ENCODE peak calls at places on chromosomes 16 and 17, in nine cellular contexts. P is small intestine; V is EH; C is activated CD8-positive, alpha-beta memory T cell treated with anti-CD3 and anti-CD28 coated beads for 1 hour; S is dermis microvascular lymphatic vessel endothelial cell; J is PC-9; D is activated T-helper 1 cell treated with anti-CD3 and anti-CD28 coated beads, Interleukin-12 subunit alpha, Interleukin-12 subunit beta, Interleukin-2, Interleukin-4 antibody, amounts not matched to agents 30 ng/mL and 10 ng/mL and 1 ng/mL, durations not matched to agents 14 hours and 24 hours and 36 hours; M is HuH-7; H is ovary. R is an unnamed sample.

GRCh38 chr17:12959441-12959840 is 58.4 kb downstream of the ELAC2 start:
- DNase-seq in M (no peak), P (no peak), V (peak; percentile 63), H (no peak), C (no peak), J (no peak), S (no peak), D (no peak), R (no peak)

GRCh38 chr17:55056530-55056929 is 88.0 kb downstream of the STXBP4 start:
- DNase-seq in M (no peak), H (no peak), J (peak; percentile 70), V (no peak), S (peak; percentile 18), P (peak; percentile 31), D (no peak), C (no peak), R (no peak)

GRCh38 chr16:50902457-50902856 is 160.6 kb downstream of the CYLD start:
- DNase-seq in S (no peak), H (no peak), J (no peak), P (no peak), V (no peak), D (no peak), M (no peak), C (no peak), R (no peak)

GRCh38 chr17:5868916-5869475 is 201.2 kb upstream of the WSCD1 start:
- DNase-seq in H (no peak), C (no peak), P (no peak), M (no peak), J (no peak), S (no peak), V (no peak), D (no peak), R (no peak)

GRCh38 chr17:79960788-79961522 is 74.7 kb downstream of the TBC1D16 start:
- DNase-seq in V (peak; percentile 68), M (no peak), S (peak; percentile 54), H (no peak), D (no peak), P (no peak), C (no peak), J (no peak), R (no peak)

GRCh38 chr16:12553191-12553590 is 250.5 kb downstream of the CPPED1 start:
- DNase-seq in M (no peak), J (no peak), C (no peak), P (no peak), H (no peak), V (no peak), S (no peak), D (no peak), R (no peak)

GRCh38 chr17:75110307-75110937 is 653 bp downstream of the ARMC7 start:
- DNase-seq in D (no peak), C (no peak), P (peak; percentile 51), S (no peak), M (no peak), V (peak; percentile 29), J (peak; percentile 57), H (no peak), R (no peak)

GRCh38 chr17:69523252-69523861 is 108.9 kb downstream of the MAP2K6 start:
- DNase-seq in C (no peak), S (peak; percentile 52), P (peak; percentile 76), V (peak; percentile 40), J (no peak), M (peak; percentile 48), D (no peak), H (no peak), R (peak; percentile 63)

GRCh38 chr16:3655791-3656490 is 1.4 kb downstream of the DNASE1 start:
- DNase-seq in S (no peak), V (no peak), M (no peak), C (no peak), D (no peak), H (no peak), J (no peak), P (peak; percentile 91), R (no peak)

GRCh38 chr17:50149425-50150353 is 788 bp downstream of the PPP1R9B start:
- DNase-seq in S (no peak), C (no peak), H (no peak), M (peak; percentile 58), J (no peak), P (peak; percentile 73), V (peak; percentile 67), D (peak; percentile 45), R (peak; percentile 86)

GRCh38 chr16:20673882-20674683 is 23.4 kb downstream of the ACSM1 start:
- DNase-seq in H (no peak), S (no peak), M (no peak), C (no peak), V (no peak), D (no peak), P (no peak), J (peak; percentile 75), R (no peak)

GRCh38 chr17:46035112-46035818 is 36.2 kb downstream of the STH start:
- DNase-seq in V (no peak), M (no peak), C (no peak), J (peak; percentile 11), D (peak; percentile 11), H (no peak), P (no peak), S (peak; percentile 22), R (no peak)

GRCh38 chr17:18028684-18029540 is 10.1 kb downstream of the ATPAF2 start:
- DNase-seq in P (no peak), D (no peak), V (no peak), S (no peak), H (no peak), J (no peak), M (no peak), C (no peak), R (no peak)

GRCh38 chr17:76083536-76083935 is 4.6 kb downstream of the ZACN start:
- DNase-seq in J (no peak), D (no peak), C (no peak), H (no peak), M (no peak), S (no peak), P (no peak), V (no peak), R (no peak)

GRCh38 chr17:10635290-10635689 is 21.8 kb downstream of the MYH3 start:
- DNase-seq in M (no peak), D (no peak), S (no peak), P (no peak), H (no peak), J (no peak), C (no peak), V (no peak), R (no peak)

GRCh38 chr17:45334231-45334630 is 17.4 kb upstream of the MAP3K14 start:
- DNase-seq in J (no peak), P (peak; percentile 27), H (peak; percentile 5), M (no peak), S (no peak), D (no peak), C (no peak), V (no peak), R (no peak)

GRCh38 chr17:307295-307691 is 45.3 kb downstream of the RPH3AL start:
- DNase-seq in C (no peak), D (no peak), P (no peak), M (no peak), S (no peak), V (no peak), J (no peak), H (no peak), R (no peak)

GRCh38 chr17:16258916-16259315 is 41.9 kb downstream of the PIGL start:
- DNase-seq in M (no peak), H (no peak), J (no peak), P (no peak), C (no peak), S (no peak), V (no peak), D (no peak), R (no peak)

GRCh38 chr17:47883589-47884426 is 12.2 kb upstream of the SP2 start:
- DNase-seq in C (no peak), D (no peak), V (peak; percentile 36), P (peak; percentile 77), S (no peak), J (peak; percentile 95), H (no peak), M (no peak), R (peak; percentile 78)

GRCh38 chr17:339193-340061 is 13.2 kb downstream of the RPH3AL start:
- DNase-seq in M (no peak), J (no peak), D (no peak), S (no peak), H (no peak), C (no peak), P (peak; percentile 40), V (no peak), R (no peak)

GRCh38 chr17:48770954-48771353 is 42.4 kb upstream of the HOXB13 start:
- DNase-seq in P (no peak), S (no peak), D (no peak), J (no peak), V (no peak), M (no peak), C (no peak), H (no peak), R (no peak)

GRCh38 chr17:12918132-12918531 is 99.7 kb downstream of the ELAC2 start:
- DNase-seq in D (no peak), V (peak; percentile 65), M (no peak), C (no peak), H (no peak), P (no peak), S (no peak), J (no peak), R (no peak)

GRCh38 chr17:40355804-40356758 is 8.5 kb downstream of the GJD3 start:
- DNase-seq in H (peak; percentile 55), C (no peak), P (no peak), V (no peak), M (no peak), S (no peak), D (no peak), J (no peak), R (no peak)

GRCh38 chr17:47808830-47809480 is 12.6 kb downstream of the OSBPL7 start:
- DNase-seq in D (no peak), C (no peak), H (peak; percentile 24), J (no peak), M (no peak), S (no peak), V (no peak), P (no peak), R (no peak)

R was measured in hepatocyte.